ENCODE peak calls at places on chromosomes 2 and 18, in four cellular contexts. One of them, this sample, is unnamed.

GRCh38 chr18:59719533-59720325 is 22.5 kb upstream of the CCBE1 start:
- DNase-seq in GM12878: no peak
- DNase-seq in K562: no peak
- DNase-seq in HepG2: no peak
- DNase-seq in this sample: no peak

GRCh38 chr2:55952415-55952814 is 28.8 kb upstream of the EFEMP1 start:
- DNase-seq in K562: no peak
- DNase-seq in HepG2: no peak
- DNase-seq in GM12878: no peak
- DNase-seq in this sample: no peak

GRCh38 chr2:61229936-61230335 is 67.9 kb downstream of the C2orf74 start:
- DNase-seq in HepG2: no peak
- DNase-seq in GM12878: no peak
- DNase-seq in K562: no peak
- DNase-seq in this sample: no peak

GRCh38 chr2:105324732-105325131 is 4.8 kb downstream of the TGFBRAP1 start:
- DNase-seq in GM12878: no peak
- DNase-seq in K562: no peak
- DNase-seq in HepG2: no peak
- DNase-seq in this sample: no peak

GRCh38 chr2:157830696-157831570 is 45.2 kb downstream of the ACVR1 start:
- DNase-seq in K562: no peak
- DNase-seq in GM12878: no peak
- DNase-seq in HepG2: peak; percentile 52
- DNase-seq in this sample: no peak

GRCh38 chr2:233482616-233483015 is 84.0 kb downstream of the USP40 start:
- DNase-seq in HepG2: no peak
- DNase-seq in GM12878: no peak
- DNase-seq in K562: no peak
- DNase-seq in this sample: no peak

GRCh38 chr2:160921401-160921964 is 238.7 kb upstream of the TANK start:
- DNase-seq in HepG2: no peak
- DNase-seq in K562: no peak
- DNase-seq in GM12878: no peak
- DNase-seq in this sample: no peak

GRCh38 chr2:202237787-202238233 is 587 bp downstream of the SUMO1 start:
- DNase-seq in GM12878: no peak
- DNase-seq in K562: no peak
- DNase-seq in HepG2: peak; percentile 33
- DNase-seq in this sample: peak; percentile 60

GRCh38 chr2:147663153-147663961 is 181.5 kb upstream of the ACVR2A start:
- DNase-seq in K562: no peak
- DNase-seq in GM12878: peak; percentile 64
- DNase-seq in HepG2: no peak
- DNase-seq in this sample: no peak

GRCh38 chr2:95277246-95277906 is 3.1 kb downstream of the PROM2 start:
- DNase-seq in GM12878: no peak
- DNase-seq in K562: peak; percentile 66
- DNase-seq in HepG2: peak; percentile 12
- DNase-seq in this sample: peak; percentile 18

GRCh38 chr2:54569745-54570296 is 113.7 kb downstream of the SPTBN1 start:
- DNase-seq in K562: no peak
- DNase-seq in GM12878: peak; percentile 84
- DNase-seq in HepG2: no peak
- DNase-seq in this sample: no peak
- TF ChIP-seq SP1 in K562: no peak
- TF ChIP-seq SP1 in GM12878: peak; percentile 24
- TF ChIP-seq SP1 in HepG2: no peak
- TF ChIP-seq SP1 in this sample: no peak

GRCh38 chr2:26876260-26876659 is 28.3 kb downstream of the DPYSL5 start:
- DNase-seq in GM12878: no peak
- DNase-seq in K562: no peak
- DNase-seq in HepG2: no peak
- DNase-seq in this sample: no peak

GRCh38 chr2:26880910-26881435 is 33.0 kb downstream of the DPYSL5 start:
- DNase-seq in HepG2: no peak
- DNase-seq in K562: no peak
- DNase-seq in GM12878: no peak
- DNase-seq in this sample: no peak

GRCh38 chr2:26883971-26884370 is 36.0 kb downstream of the DPYSL5 start:
- DNase-seq in K562: no peak
- DNase-seq in GM12878: no peak
- DNase-seq in HepG2: no peak
- DNase-seq in this sample: no peak

GRCh38 chr2:26884486-26884885 is 36.6 kb downstream of the DPYSL5 start:
- DNase-seq in GM12878: no peak
- DNase-seq in HepG2: no peak
- DNase-seq in K562: no peak
- DNase-seq in this sample: no peak

DNA sequence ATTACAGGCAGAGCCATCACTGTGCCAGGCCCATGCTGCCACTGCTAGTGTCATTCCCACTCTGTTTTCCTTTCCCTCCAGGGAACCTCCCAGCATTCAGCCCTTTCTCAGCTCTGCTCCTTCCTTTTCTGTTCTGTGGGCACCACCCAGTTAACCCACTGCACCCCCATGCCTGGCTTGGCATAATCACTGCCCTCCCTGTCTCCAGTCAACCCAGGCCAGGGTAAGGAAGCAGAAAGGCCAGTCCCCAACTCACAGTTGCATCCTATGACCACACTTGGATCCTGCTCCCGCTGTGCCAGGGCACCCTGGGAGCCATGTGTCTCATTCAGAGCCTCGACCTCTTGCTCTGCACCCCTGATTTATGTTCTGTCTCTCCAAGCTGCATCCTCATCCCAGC is 32.2 kb downstream of the DPYSL5 start:
- DNase-seq in GM12878: no peak
- DNase-seq in HepG2: no peak
- DNase-seq in K562: no peak
- DNase-seq in this sample: no peak
- TF ChIP-seq TARDBP in GM12878: no peak
- TF ChIP-seq TARDBP in HepG2: no peak
- TF ChIP-seq TARDBP in K562: no peak
- TF ChIP-seq TARDBP in this sample: no peak

DNA sequence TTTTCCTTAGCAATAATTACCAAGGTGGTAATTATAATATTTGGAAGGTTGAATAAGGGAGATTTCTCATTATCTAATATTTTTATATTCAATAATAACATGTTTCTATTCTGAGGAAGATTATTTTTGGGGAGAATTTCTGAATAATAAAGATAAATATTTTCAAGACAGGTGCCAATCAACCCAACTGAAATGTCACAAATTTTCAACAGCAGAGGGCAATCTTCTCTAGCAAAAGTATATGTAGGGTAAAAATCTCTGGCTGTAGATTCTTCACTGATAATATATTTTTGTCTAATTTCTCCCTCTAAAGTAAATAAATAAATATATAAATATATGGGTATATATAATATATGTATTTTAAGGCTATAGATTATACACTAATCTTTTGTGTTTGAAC is 1187.2 kb upstream of the CRIM1 start:
- DNase-seq in K562: no peak
- DNase-seq in HepG2: no peak
- DNase-seq in GM12878: no peak
- DNase-seq in this sample: no peak
- TF ChIP-seq FOXM1 in K562: no peak
- TF ChIP-seq FOXM1 in HepG2: no peak
- TF ChIP-seq FOXM1 in GM12878: no peak
- TF ChIP-seq FOXM1 in this sample: no peak

DNA sequence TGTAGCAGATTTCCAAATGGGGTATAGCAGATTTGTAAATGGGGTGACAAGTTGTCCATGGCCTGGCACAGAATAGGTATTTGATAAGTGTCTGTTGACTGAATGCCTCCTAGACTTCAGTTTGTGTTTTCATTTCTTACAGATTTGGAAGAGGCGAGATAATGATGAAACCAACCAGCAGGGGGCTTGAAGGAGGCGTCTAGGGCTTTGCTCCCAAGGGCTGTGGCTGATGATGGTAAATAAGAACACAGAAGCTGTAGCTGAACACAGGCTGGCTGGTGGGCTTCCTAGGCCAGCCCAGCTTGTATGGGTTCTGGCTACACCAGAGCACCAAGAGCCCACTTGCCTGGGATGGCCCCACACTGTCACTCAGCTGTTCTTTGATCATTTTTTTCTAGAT is 19.4 kb downstream of the SFTPB start:
- DNase-seq in HepG2: no peak
- DNase-seq in K562: peak; percentile 57
- DNase-seq in GM12878: no peak
- DNase-seq in this sample: peak; percentile 44
- TF ChIP-seq SP1 in HepG2: no peak
- TF ChIP-seq SP1 in K562: no peak
- TF ChIP-seq SP1 in GM12878: no peak
- TF ChIP-seq SP1 in this sample: no peak